ENCODE peak calls at places on chromosomes 4 and X, in ten cellular contexts. N, R, S, J, I, E, T, U, V and D are unnamed samples.
A peak's percentile ranks its signal among the peaks of the same experiment; 100 is the strongest.

GRCh38 chr4:1402516-1403101 is 3.6 kb downstream of the NKX1-1 start:
- DNase-seq in R (peak; percentile 39), U (no peak), E (no peak), S (no peak), N (no peak), J (no peak), I (no peak), V (no peak), T (no peak), D (peak; percentile 75)

GRCh38 chr4:41160010-41160789 is 54.1 kb downstream of the APBB2 start:
- DNase-seq in N (peak; percentile 82), E (no peak), I (no peak), V (no peak), U (peak; percentile 96), J (no peak), T (no peak), R (no peak), S (no peak), D (no peak)

GRCh38 chr4:79272761-79273160 is 53.1 kb downstream of the NAA11 start:
- DNase-seq in J (no peak), S (no peak), N (no peak), E (no peak), I (no peak), V (no peak), T (no peak), R (no peak), U (no peak), D (no peak)

GRCh38 chr4:152468408-152468807 is 67.5 kb downstream of the FBXW7 start:
- DNase-seq in S (no peak), N (no peak), J (no peak), U (no peak), I (no peak), V (no peak), E (no peak), T (no peak), R (no peak), D (no peak)

GRCh38 chrX:118847676-118848075 is 24.1 kb downstream of the ZCCHC12 start:
- DNase-seq in N (peak; percentile 57), S (no peak), V (no peak), U (peak; percentile 34), T (peak; percentile 63), J (peak; percentile 46), E (no peak), I (no peak), R (no peak), D (no peak)

GRCh38 chrX:139532834-139533233 is 2.3 kb downstream of the F9 start:
- DNase-seq in R (no peak), T (no peak), V (no peak), I (no peak), U (no peak), E (no peak), N (no peak), S (no peak), J (no peak), D (no peak)

GRCh38 chrX:38917954-38918353 is 116.7 kb downstream of the MID1IP1 start:
- DNase-seq in E (no peak), S (no peak), T (no peak), N (no peak), R (no peak), U (no peak), J (no peak), V (no peak), I (no peak), D (no peak)

GRCh38 chr4:71648448-71648847 is 135.4 kb downstream of the GC start:
- DNase-seq in T (no peak), S (no peak), U (no peak), R (no peak), J (no peak), N (no peak), V (no peak), I (no peak), E (no peak), D (no peak)

GRCh38 chr4:15963568-15963967 is 593 bp upstream of the FGFBP2 start:
- DNase-seq in T (no peak), N (no peak), I (no peak), S (no peak), E (no peak), R (no peak), V (no peak), U (no peak), J (no peak), D (no peak)

GRCh38 chr4:82661601-82662000 is 99.8 kb upstream of the TMEM150C start:
- DNase-seq in T (no peak), S (no peak), I (no peak), E (no peak), U (no peak), R (no peak), V (no peak), N (no peak), J (no peak), D (no peak)

GRCh38 chr4:154049457-154050181 is 260.7 kb upstream of the SFRP2 start:
- DNase-seq in J (no peak), N (peak; percentile 69), V (no peak), R (no peak), E (no peak), T (peak; percentile 9), S (no peak), U (peak; percentile 28), I (no peak), D (no peak)

GRCh38 chrX:153967536-153968214 is 3.9 kb downstream of the HCFC1 start:
- DNase-seq in T (peak; percentile 20), V (no peak), E (no peak), I (no peak), U (no peak), R (no peak), J (peak; percentile 50), S (no peak), N (no peak), D (peak; percentile 64)

GRCh38 chr4:113145519-113146291 is 96.3 kb downstream of the ANK2 start:
- DNase-seq in T (peak; percentile 15), I (peak; percentile 60), E (peak; percentile 24), U (no peak), V (no peak), R (no peak), S (no peak), N (no peak), J (no peak), D (no peak)

GRCh38 chr4:6269651-6270511 is at the start of gene WFS1:
- DNase-seq in U (peak; percentile 97), J (peak; percentile 94), I (peak; percentile 99), N (peak; percentile 98), T (peak; percentile 98), S (peak; percentile 94), R (peak; percentile 100), V (peak; percentile 98), E (peak; percentile 99), D (peak; percentile 99)

GRCh38 chr4:129218355-129218754 is 122.4 kb downstream of the C4orf33 start:
- DNase-seq in V (no peak), J (no peak), E (no peak), I (peak; percentile 22), T (peak; percentile 37), U (peak; percentile 59), N (peak; percentile 18), S (no peak), R (no peak), D (no peak)

DNA sequence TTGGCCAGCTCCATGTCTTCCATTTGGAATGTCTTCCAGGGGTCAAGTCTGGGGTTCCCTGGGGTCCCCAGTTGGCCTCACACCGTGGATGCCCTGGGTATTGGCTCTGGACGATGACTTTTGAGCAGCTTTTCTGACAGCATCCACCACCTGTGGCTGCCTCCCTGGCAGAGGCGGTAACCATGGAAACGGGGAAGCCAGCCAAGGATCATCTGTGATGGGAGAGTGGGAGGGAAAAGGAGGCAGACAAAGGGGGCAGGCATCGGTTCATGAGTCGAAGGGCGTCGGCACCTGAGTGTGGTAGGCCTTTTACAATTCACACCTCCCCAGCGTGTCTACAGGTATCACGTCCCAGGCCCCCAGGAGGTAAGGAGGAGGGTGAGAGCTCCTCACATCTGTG is 152.2 kb downstream of the ASMT start:
- DNase-seq in U (no peak), S (no peak), V (no peak), E (no peak), I (no peak), J (no peak), N (no peak), R (no peak), T (no peak), D (no peak)
- H3K27ac ChIP-seq in U (no peak overlapping the region), S (no peak overlapping the region), V (no peak overlapping the region), E (no peak overlapping the region), I (no peak overlapping the region), J (no peak overlapping the region), N (no peak overlapping the region), R (no peak overlapping the region), T (no peak overlapping the region), D (no peak overlapping the region)

DNA sequence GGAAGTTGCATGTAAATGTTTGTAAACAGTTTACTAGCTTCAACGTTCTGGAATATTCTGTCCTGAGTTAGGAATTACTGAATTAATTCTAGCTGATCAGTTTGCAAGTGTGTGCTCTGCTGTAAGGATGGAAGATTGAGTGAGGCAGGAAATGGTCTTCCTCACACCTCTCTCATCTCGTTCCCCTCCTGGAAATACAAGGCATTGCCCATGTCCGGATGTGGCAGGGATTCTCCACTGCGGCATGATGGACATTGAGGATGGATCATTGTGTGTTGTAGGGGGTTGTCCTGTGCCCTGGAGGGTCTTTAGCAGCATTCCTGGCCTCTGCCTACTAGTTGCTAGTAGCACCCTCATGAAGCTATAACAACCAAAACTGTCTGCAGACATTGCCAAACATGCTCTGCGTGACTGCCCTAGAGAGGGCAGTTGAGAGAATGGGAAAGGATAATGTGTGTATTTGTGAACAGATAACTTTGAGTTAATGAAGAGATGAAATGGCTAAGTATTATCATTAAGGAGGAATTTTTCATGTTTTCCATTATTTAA is 12.6 kb downstream of the CA5B start:
- DNase-seq in T (no peak), E (no peak), V (no peak), J (no peak), U (no peak), N (no peak), R (no peak), S (no peak), I (no peak), D (no peak)
- H3K27ac ChIP-seq in T (no peak overlapping the region), E (peak overlapping the region; percentile 82), V (peak overlapping the region; percentile 59), J (peak overlapping the region; percentile 97), U (no peak overlapping the region), N (peak overlapping the region; percentile 78), R (peak overlapping the region; percentile 64), S (no peak overlapping the region), I (peak overlapping the region; percentile 78), D (peak overlapping the region; percentile 23)

DNA sequence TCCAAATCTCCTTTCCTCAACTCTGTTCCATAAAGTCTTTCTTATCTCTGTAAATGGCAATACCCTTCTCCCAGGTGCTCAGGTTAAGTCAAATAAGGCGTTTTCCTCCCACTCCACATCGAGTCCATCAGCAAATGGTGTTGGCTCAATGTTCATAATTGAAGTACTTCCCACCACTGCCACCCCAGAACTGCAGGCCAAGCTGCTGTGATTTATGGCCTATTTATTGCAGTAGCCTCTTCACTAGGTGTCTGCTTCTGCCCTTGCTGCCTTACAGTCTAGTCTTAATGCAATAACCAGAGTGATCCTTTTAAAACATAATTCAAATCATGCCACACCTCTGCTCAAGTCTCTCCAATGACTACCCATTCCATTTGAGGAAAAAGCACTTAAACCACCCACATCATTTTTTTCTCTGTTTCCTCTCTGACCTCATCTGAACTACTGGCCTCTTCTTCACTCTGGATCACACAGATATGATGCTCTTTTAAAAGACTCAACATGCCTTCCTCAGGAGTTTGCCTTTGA is 220.3 kb downstream of the KCNIP4 start:
- DNase-seq in S (no peak), U (no peak), J (no peak), R (no peak), I (no peak), N (no peak), E (no peak), T (no peak), V (no peak), D (no peak)
- H3K27ac ChIP-seq in S (no peak overlapping the region), U (no peak overlapping the region), J (no peak overlapping the region), R (no peak overlapping the region), I (no peak overlapping the region), N (no peak overlapping the region), E (no peak overlapping the region), T (no peak overlapping the region), V (no peak overlapping the region), D (no peak overlapping the region)

GRCh38 chrX:20266810-20267598 is at the start of gene RPS6KA3:
- DNase-seq in J (peak; percentile 89), U (peak; percentile 81), V (peak; percentile 91), E (peak; percentile 90), N (peak; percentile 86), T (peak; percentile 88), R (peak; percentile 92), S (peak; percentile 50), I (peak; percentile 91), D (peak; percentile 93)
- H3K27ac ChIP-seq in J (peak within 1 kb of the TSS; percentile 87), U (peak within 1 kb of the TSS; percentile 87), V (peak within 1 kb of the TSS; percentile 93), E (peak within 1 kb of the TSS; percentile 88), N (peak within 1 kb of the TSS; percentile 89), T (peak within 1 kb of the TSS; percentile 78), R (peak within 1 kb of the TSS; percentile 85), S (peak within 1 kb of the TSS; percentile 45), I (peak within 1 kb of the TSS; percentile 88), D (peak within 1 kb of the TSS; percentile 66)